ENCODE peak calls at places on chromosomes 3 and 15, in nine cellular contexts. One of them, this sample, is unnamed.

GRCh38 chr3:41267975-41268640 is 68.8 kb downstream of the CTNNB1 start:
- DNase-seq in transverse colon: no peak
- DNase-seq in brain microvascular endothelial cell: peak
- DNase-seq in OCI-LY7: no peak
- DNase-seq in fibroblast of pulmonary artery: peak
- DNase-seq in thyroid gland: no peak
- DNase-seq in GM06990: no peak
- DNase-seq in astrocyte: peak
- DNase-seq in ovary: no peak
- DNase-seq in this sample: no peak

GRCh38 chr15:92324036-92324963 is 69.4 kb upstream of the ST8SIA2 start:
- DNase-seq in fibroblast of pulmonary artery: no peak
- DNase-seq in brain microvascular endothelial cell: no peak
- DNase-seq in transverse colon: no peak
- DNase-seq in ovary: no peak
- DNase-seq in astrocyte: no peak
- DNase-seq in thyroid gland: no peak
- DNase-seq in GM06990: no peak
- DNase-seq in OCI-LY7: no peak
- DNase-seq in this sample: no peak

GRCh38 chr3:37510749-37511148 is 336.4 kb upstream of the LRRFIP2 start:
- DNase-seq in ovary: no peak
- DNase-seq in brain microvascular endothelial cell: no peak
- DNase-seq in GM06990: no peak
- DNase-seq in transverse colon: no peak
- DNase-seq in thyroid gland: no peak
- DNase-seq in fibroblast of pulmonary artery: no peak
- DNase-seq in astrocyte: no peak
- DNase-seq in OCI-LY7: no peak
- DNase-seq in this sample: no peak

GRCh38 chr3:194369522-194370279 is at the start of gene LRRC15:
- DNase-seq in astrocyte: peak
- DNase-seq in ovary: no peak
- DNase-seq in GM06990: no peak
- DNase-seq in OCI-LY7: no peak
- DNase-seq in fibroblast of pulmonary artery: peak
- DNase-seq in thyroid gland: peak
- DNase-seq in brain microvascular endothelial cell: peak
- DNase-seq in transverse colon: peak
- DNase-seq in this sample: peak

GRCh38 chr15:58241872-58242271 is 103.7 kb downstream of the AQP9 start:
- DNase-seq in brain microvascular endothelial cell: no peak
- DNase-seq in GM06990: no peak
- DNase-seq in thyroid gland: peak
- DNase-seq in astrocyte: no peak
- DNase-seq in ovary: no peak
- DNase-seq in OCI-LY7: no peak
- DNase-seq in fibroblast of pulmonary artery: no peak
- DNase-seq in transverse colon: no peak
- DNase-seq in this sample: no peak

GRCh38 chr3:186841637-186842036 is 873 bp upstream of the ADIPOQ start:
- DNase-seq in OCI-LY7: no peak
- DNase-seq in astrocyte: no peak
- DNase-seq in fibroblast of pulmonary artery: no peak
- DNase-seq in thyroid gland: peak
- DNase-seq in brain microvascular endothelial cell: no peak
- DNase-seq in ovary: no peak
- DNase-seq in transverse colon: no peak
- DNase-seq in GM06990: no peak
- DNase-seq in this sample: no peak

GRCh38 chr15:89760303-89761008 is 9.4 kb upstream of the MESP1 start:
- DNase-seq in GM06990: peak
- DNase-seq in transverse colon: peak
- DNase-seq in OCI-LY7: peak
- DNase-seq in thyroid gland: peak
- DNase-seq in fibroblast of pulmonary artery: peak
- DNase-seq in brain microvascular endothelial cell: peak
- DNase-seq in ovary: peak
- DNase-seq in astrocyte: peak
- DNase-seq in this sample: peak

GRCh38 chr15:30997270-30997669 is 5.8 kb upstream of the MTMR10 start:
- DNase-seq in brain microvascular endothelial cell: no peak
- DNase-seq in ovary: no peak
- DNase-seq in fibroblast of pulmonary artery: no peak
- DNase-seq in astrocyte: no peak
- DNase-seq in OCI-LY7: no peak
- DNase-seq in transverse colon: no peak
- DNase-seq in GM06990: no peak
- DNase-seq in thyroid gland: no peak
- DNase-seq in this sample: no peak

GRCh38 chr3:38119248-38119544 is 17.7 kb downstream of the ACAA1 start:
- DNase-seq in GM06990: no peak
- DNase-seq in astrocyte: no peak
- DNase-seq in OCI-LY7: no peak
- DNase-seq in fibroblast of pulmonary artery: no peak
- DNase-seq in thyroid gland: no peak
- DNase-seq in transverse colon: no peak
- DNase-seq in brain microvascular endothelial cell: no peak
- DNase-seq in ovary: no peak
- DNase-seq in this sample: no peak

GRCh38 chr15:51336011-51336410 is 2.4 kb downstream of the CYP19A1 start:
- DNase-seq in fibroblast of pulmonary artery: peak
- DNase-seq in thyroid gland: no peak
- DNase-seq in GM06990: no peak
- DNase-seq in astrocyte: no peak
- DNase-seq in brain microvascular endothelial cell: no peak
- DNase-seq in ovary: no peak
- DNase-seq in transverse colon: no peak
- DNase-seq in OCI-LY7: no peak
- DNase-seq in this sample: no peak

GRCh38 chr15:83567318-83567717 is 86.6 kb upstream of the ADAMTSL3 start:
- DNase-seq in astrocyte: no peak
- DNase-seq in thyroid gland: no peak
- DNase-seq in GM06990: no peak
- DNase-seq in ovary: no peak
- DNase-seq in fibroblast of pulmonary artery: no peak
- DNase-seq in OCI-LY7: peak
- DNase-seq in transverse colon: no peak
- DNase-seq in brain microvascular endothelial cell: no peak
- DNase-seq in this sample: no peak
- H3K4me3 ChIP-seq in astrocyte: no peak
- H3K4me3 ChIP-seq in thyroid gland: no peak
- H3K4me3 ChIP-seq in GM06990: no peak
- H3K4me3 ChIP-seq in ovary: no peak
- H3K4me3 ChIP-seq in fibroblast of pulmonary artery: no peak
- H3K4me3 ChIP-seq in OCI-LY7: no peak
- H3K4me3 ChIP-seq in transverse colon: no peak
- H3K4me3 ChIP-seq in brain microvascular endothelial cell: no peak
- H3K4me3 ChIP-seq in this sample: no peak

GRCh38 chr3:149902498-149903139 is 68.1 kb downstream of the PFN2 start:
- DNase-seq in OCI-LY7: peak
- DNase-seq in ovary: no peak
- DNase-seq in transverse colon: no peak
- DNase-seq in fibroblast of pulmonary artery: peak
- DNase-seq in thyroid gland: no peak
- DNase-seq in brain microvascular endothelial cell: no peak
- DNase-seq in GM06990: no peak
- DNase-seq in astrocyte: no peak
- DNase-seq in this sample: no peak
- TF ChIP-seq CTCF in OCI-LY7: peak
- TF ChIP-seq CTCF in ovary: no peak
- TF ChIP-seq CTCF in transverse colon: no peak
- TF ChIP-seq CTCF in fibroblast of pulmonary artery: peak
- TF ChIP-seq CTCF in thyroid gland: no peak
- TF ChIP-seq CTCF in brain microvascular endothelial cell: peak
- TF ChIP-seq CTCF in GM06990: no peak
- TF ChIP-seq CTCF in astrocyte: peak
- TF ChIP-seq CTCF in this sample: peak

DNA sequence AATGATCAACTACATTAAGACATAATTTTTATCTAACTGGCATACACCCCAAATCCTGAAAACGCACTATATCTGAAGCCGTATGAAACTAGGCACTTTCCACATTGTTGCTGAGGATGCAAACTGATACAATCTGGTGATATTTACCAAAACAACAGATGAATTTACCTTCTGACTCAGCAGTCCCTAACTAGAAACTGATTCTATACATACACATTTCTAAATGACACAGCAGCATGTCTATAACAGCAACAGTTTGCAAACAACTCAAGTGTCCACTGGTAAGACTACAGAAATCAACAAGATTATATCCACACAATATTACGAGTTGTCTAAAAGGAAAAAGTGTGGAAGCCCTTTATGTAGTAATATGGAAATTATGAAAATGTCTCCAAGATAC is 22.9 kb downstream of the SECISBP2L start:
- DNase-seq in fibroblast of pulmonary artery: no peak
- DNase-seq in transverse colon: no peak
- DNase-seq in OCI-LY7: no peak
- DNase-seq in thyroid gland: no peak
- DNase-seq in brain microvascular endothelial cell: no peak
- DNase-seq in ovary: no peak
- DNase-seq in GM06990: no peak
- DNase-seq in astrocyte: no peak
- DNase-seq in this sample: no peak
- H3K4me3 ChIP-seq in fibroblast of pulmonary artery: no peak
- H3K4me3 ChIP-seq in transverse colon: no peak
- H3K4me3 ChIP-seq in OCI-LY7: no peak
- H3K4me3 ChIP-seq in thyroid gland: no peak
- H3K4me3 ChIP-seq in brain microvascular endothelial cell: no peak
- H3K4me3 ChIP-seq in ovary: no peak
- H3K4me3 ChIP-seq in GM06990: no peak
- H3K4me3 ChIP-seq in astrocyte: no peak
- H3K4me3 ChIP-seq in this sample: no peak

GRCh38 chr3:142931222-142931621 is 32.3 kb downstream of the PAQR9 start:
- DNase-seq in fibroblast of pulmonary artery: no peak
- DNase-seq in brain microvascular endothelial cell: no peak
- DNase-seq in OCI-LY7: peak
- DNase-seq in astrocyte: no peak
- DNase-seq in ovary: no peak
- DNase-seq in GM06990: no peak
- DNase-seq in thyroid gland: no peak
- DNase-seq in transverse colon: peak
- DNase-seq in this sample: no peak
- TF ChIP-seq CTCF in fibroblast of pulmonary artery: peak
- TF ChIP-seq CTCF in brain microvascular endothelial cell: peak
- TF ChIP-seq CTCF in OCI-LY7: peak
- TF ChIP-seq CTCF in astrocyte: no peak
- TF ChIP-seq CTCF in ovary: no peak
- TF ChIP-seq CTCF in GM06990: peak
- TF ChIP-seq CTCF in thyroid gland: no peak
- TF ChIP-seq CTCF in transverse colon: no peak
- TF ChIP-seq CTCF in this sample: no peak

GRCh38 chr15:40694706-40695468 is at the start of gene RAD51:
- DNase-seq in ovary: peak
- DNase-seq in GM06990: peak
- DNase-seq in fibroblast of pulmonary artery: peak
- DNase-seq in astrocyte: peak
- DNase-seq in OCI-LY7: peak
- DNase-seq in transverse colon: peak
- DNase-seq in brain microvascular endothelial cell: peak
- DNase-seq in thyroid gland: peak
- DNase-seq in this sample: peak

GRCh38 chr15:40695469-40695910 is 516 bp downstream of the RAD51 start:
- DNase-seq in ovary: no peak
- DNase-seq in GM06990: no peak
- DNase-seq in brain microvascular endothelial cell: no peak
- DNase-seq in thyroid gland: no peak
- DNase-seq in astrocyte: peak
- DNase-seq in fibroblast of pulmonary artery: peak
- DNase-seq in OCI-LY7: peak
- DNase-seq in transverse colon: no peak
- DNase-seq in this sample: no peak

GRCh38 chr15:40693904-40694705 is 869 bp upstream of the RAD51 start:
- DNase-seq in transverse colon: no peak
- DNase-seq in GM06990: peak
- DNase-seq in astrocyte: peak
- DNase-seq in ovary: no peak
- DNase-seq in OCI-LY7: peak
- DNase-seq in thyroid gland: peak
- DNase-seq in fibroblast of pulmonary artery: peak
- DNase-seq in brain microvascular endothelial cell: no peak
- DNase-seq in this sample: peak

GRCh38 chr15:40697916-40698315 is 2.9 kb downstream of the RAD51 start:
- DNase-seq in OCI-LY7: no peak
- DNase-seq in ovary: no peak
- DNase-seq in thyroid gland: no peak
- DNase-seq in astrocyte: no peak
- DNase-seq in brain microvascular endothelial cell: no peak
- DNase-seq in transverse colon: no peak
- DNase-seq in GM06990: no peak
- DNase-seq in fibroblast of pulmonary artery: no peak
- DNase-seq in this sample: no peak

DNA sequence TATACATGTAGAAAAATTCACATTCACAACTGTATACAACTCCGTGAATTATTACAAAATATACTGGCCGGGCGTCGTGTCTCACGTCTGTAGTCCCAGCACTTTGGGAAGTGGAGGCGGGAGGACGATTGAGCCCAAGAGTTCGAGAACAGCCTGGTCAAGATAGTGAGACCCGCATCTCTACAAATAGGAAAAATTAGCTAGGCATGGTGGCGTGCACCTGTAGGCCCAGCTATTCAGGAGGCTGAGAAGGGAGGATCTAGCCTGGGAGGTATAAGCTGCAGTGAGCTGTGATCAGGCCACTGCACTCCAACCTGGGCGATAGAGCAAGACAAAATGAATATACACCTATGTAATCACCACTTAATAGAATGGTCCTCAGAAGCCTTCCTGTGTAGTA is 1.3 kb downstream of the RAD51 start:
- DNase-seq in brain microvascular endothelial cell: no peak
- DNase-seq in ovary: no peak
- DNase-seq in astrocyte: no peak
- DNase-seq in thyroid gland: no peak
- DNase-seq in OCI-LY7: peak
- DNase-seq in transverse colon: no peak
- DNase-seq in GM06990: no peak
- DNase-seq in fibroblast of pulmonary artery: no peak
- DNase-seq in this sample: no peak
- H3K4me3 ChIP-seq in brain microvascular endothelial cell: peak
- H3K4me3 ChIP-seq in ovary: no peak
- H3K4me3 ChIP-seq in astrocyte: peak
- H3K4me3 ChIP-seq in thyroid gland: no peak
- H3K4me3 ChIP-seq in OCI-LY7: peak
- H3K4me3 ChIP-seq in transverse colon: no peak
- H3K4me3 ChIP-seq in GM06990: peak
- H3K4me3 ChIP-seq in fibroblast of pulmonary artery: peak
- H3K4me3 ChIP-seq in this sample: no peak

GRCh38 chr3:135516143-135516542 is 449.4 kb upstream of the PPP2R3A start:
- DNase-seq in GM06990: no peak
- DNase-seq in brain microvascular endothelial cell: peak
- DNase-seq in astrocyte: peak
- DNase-seq in transverse colon: no peak
- DNase-seq in thyroid gland: no peak
- DNase-seq in fibroblast of pulmonary artery: no peak
- DNase-seq in OCI-LY7: no peak
- DNase-seq in ovary: no peak
- DNase-seq in this sample: no peak
- TF ChIP-seq CTCF in GM06990: no peak
- TF ChIP-seq CTCF in brain microvascular endothelial cell: peak
- TF ChIP-seq CTCF in astrocyte: peak
- TF ChIP-seq CTCF in transverse colon: no peak
- TF ChIP-seq CTCF in thyroid gland: no peak
- TF ChIP-seq CTCF in fibroblast of pulmonary artery: no peak
- TF ChIP-seq CTCF in OCI-LY7: no peak
- TF ChIP-seq CTCF in ovary: no peak
- TF ChIP-seq CTCF in this sample: peak

This sample was measured in testis.